ENCODE peak calls at places on chromosomes 12 and 14, in eight cellular contexts. S is H1, Y is Panc1, U is vagina, F is HL-60, L is stomach, I is GM23338, E is suprapubic skin. C is an unnamed sample.

GRCh38 chr14:42110167-42110566 is 503.5 kb downstream of the LRFN5 start:
- DNase-seq in S (no peak), Y (no peak), U (no peak), F (peak; percentile 9), L (no peak), I (peak; percentile 60), E (no peak), C (no peak)

GRCh38 chr12:49902399-49903350 is 1.0 kb downstream of the FAIM2 start:
- DNase-seq in S (no peak), Y (no peak), U (no peak), F (no peak), L (no peak), I (peak; percentile 59), E (no peak), C (no peak)

GRCh38 chr12:32155911-32156585 is 49.4 kb downstream of the BICD1 start:
- DNase-seq in S (no peak), Y (no peak), U (no peak), F (no peak), L (no peak), I (no peak), E (no peak), C (no peak)

GRCh38 chr12:26863515-26863914 is 30.5 kb upstream of the ITPR2 start:
- DNase-seq in S (no peak), Y (no peak), U (no peak), F (no peak), L (no peak), I (peak; percentile 43), E (no peak), C (no peak)

GRCh38 chr14:65177551-65177950 is 75.2 kb upstream of the MAX start:
- DNase-seq in S (no peak), Y (no peak), U (no peak), F (no peak), L (no peak), I (no peak), E (no peak), C (no peak)

GRCh38 chr14:32824195-32824594 is 114.5 kb upstream of the NPAS3 start:
- DNase-seq in S (no peak), Y (no peak), U (no peak), F (no peak), L (no peak), I (no peak), E (no peak), C (no peak)

GRCh38 chr14:104877806-104878550 is 12.9 kb downstream of the CEP170B start:
- DNase-seq in S (no peak), Y (no peak), U (no peak), F (no peak), L (no peak), I (no peak), E (no peak), C (no peak)

GRCh38 chr14:95149441-95149840 is 7.9 kb downstream of the DICER1 start:
- DNase-seq in S (no peak), Y (no peak), U (no peak), F (no peak), L (no peak), I (no peak), E (no peak), C (no peak)

GRCh38 chr14:85531141-85531593 is 1.2 kb downstream of the FLRT2 start:
- DNase-seq in S (no peak), Y (no peak), U (no peak), F (peak; percentile 9), L (peak; percentile 28), I (peak; percentile 81), E (peak; percentile 79), C (no peak)

GRCh38 chr12:89082354-89082753 is 269.9 kb downstream of the DUSP6 start:
- DNase-seq in S (no peak), Y (no peak), U (no peak), F (no peak), L (no peak), I (no peak), E (no peak), C (no peak)

GRCh38 chr12:68481181-68481941 is 129.3 kb upstream of the RAP1B start:
- DNase-seq in S (no peak), Y (no peak), U (no peak), F (no peak), L (no peak), I (no peak), E (no peak), C (no peak)

GRCh38 chr12:22541496-22541895 is 2.8 kb downstream of the C2CD5 start:
- DNase-seq in S (no peak), Y (no peak), U (no peak), F (peak; percentile 27), L (no peak), I (no peak), E (no peak), C (no peak)

GRCh38 chr14:23447634-23448353 is 12.3 kb upstream of the MYH7 start:
- DNase-seq in S (no peak), Y (no peak), U (no peak), F (no peak), L (peak; percentile 43), I (no peak), E (no peak), C (no peak)

GRCh38 chr12:124727922-124728321 is 135.7 kb downstream of the SCARB1 start:
- DNase-seq in S (no peak), Y (no peak), U (no peak), F (peak; percentile 35), L (no peak), I (no peak), E (no peak), C (no peak)

GRCh38 chr12:1528791-1529190 is 65.6 kb downstream of the FBXL14 start:
- DNase-seq in S (no peak), Y (no peak), U (no peak), F (no peak), L (no peak), I (no peak), E (no peak), C (no peak)

GRCh38 chr14:103702095-103702494 is 13.2 kb downstream of the XRCC3 start:
- DNase-seq in S (no peak), Y (no peak), U (no peak), F (no peak), L (no peak), I (no peak), E (no peak), C (no peak)
- TF ChIP-seq POLR2AphosphoS5 in S (no peak), Y (no peak), U (no peak), F (no peak), L (no peak), I (no peak), E (no peak), C (no peak)

GRCh38 chr12:51970904-51971646 is 19.6 kb downstream of the ACVR1B start:
- DNase-seq in S (no peak), Y (no peak), U (no peak), F (no peak), L (no peak), I (peak; percentile 87), E (peak; percentile 34), C (no peak)
- H3K4me3 ChIP-seq in S (no peak overlapping the region), Y (no peak overlapping the region), U (no peak overlapping the region), F (no peak overlapping the region), L (no peak overlapping the region), I (no peak overlapping the region), E (no peak overlapping the region), C (no peak overlapping the region)

DNA sequence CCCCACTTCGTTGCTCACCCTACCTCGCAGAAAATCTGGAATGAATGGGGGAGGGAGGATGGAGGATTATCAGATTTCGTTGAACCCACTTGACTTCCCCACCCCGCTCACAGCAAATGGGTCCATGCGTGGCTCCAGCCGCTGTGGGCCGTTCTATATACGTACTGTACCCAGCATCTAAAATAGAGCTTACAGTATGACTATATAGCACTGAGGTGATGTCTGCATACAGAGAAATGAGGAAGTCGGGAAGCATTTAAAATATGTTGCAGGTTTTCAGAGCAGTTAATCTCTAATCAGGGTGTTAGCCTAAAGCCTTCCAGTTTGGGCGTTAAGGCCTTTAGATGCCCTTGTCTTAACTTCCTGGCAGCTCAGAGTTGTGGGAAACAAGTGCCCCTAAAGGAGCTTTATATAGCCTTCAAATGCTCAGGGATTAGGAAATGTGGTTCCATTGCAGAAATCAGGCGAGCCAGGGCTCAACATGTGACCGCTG is 1.4 kb downstream of the BICDL1 start:
- DNase-seq in S (no peak), Y (no peak), U (no peak), F (peak; percentile 3), L (no peak), I (peak; percentile 19), E (no peak), C (no peak)
- TF ChIP-seq POLR2AphosphoS5 in S (no peak), Y (no peak), U (no peak), F (no peak), L (no peak), I (no peak), E (no peak), C (no peak)

DNA sequence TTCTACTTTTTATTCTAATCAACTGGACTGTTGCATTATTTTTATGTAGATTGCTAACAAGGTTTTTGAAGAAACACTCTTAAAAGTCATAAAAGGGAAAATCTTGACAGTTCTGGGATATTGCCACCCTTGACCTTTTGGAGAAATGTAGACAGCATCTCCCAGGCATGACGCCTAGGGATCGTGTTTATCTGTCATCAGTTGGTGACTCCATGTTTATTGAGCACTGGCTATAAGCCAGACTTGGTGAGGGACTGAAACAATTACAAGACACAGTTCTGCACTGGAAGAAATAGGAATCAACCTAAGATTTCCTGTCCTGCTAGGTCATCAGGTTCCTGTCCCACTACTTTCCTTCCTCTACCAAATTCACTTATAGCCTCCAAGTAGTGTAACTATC is 34.5 kb downstream of the HMGA2 start:
- DNase-seq in S (no peak), Y (no peak), U (no peak), F (no peak), L (no peak), I (no peak), E (no peak), C (no peak)
- H3K4me3 ChIP-seq in S (no peak overlapping the region), Y (no peak overlapping the region), U (no peak overlapping the region), F (no peak overlapping the region), L (no peak overlapping the region), I (no peak overlapping the region), E (no peak overlapping the region), C (no peak overlapping the region)

DNA sequence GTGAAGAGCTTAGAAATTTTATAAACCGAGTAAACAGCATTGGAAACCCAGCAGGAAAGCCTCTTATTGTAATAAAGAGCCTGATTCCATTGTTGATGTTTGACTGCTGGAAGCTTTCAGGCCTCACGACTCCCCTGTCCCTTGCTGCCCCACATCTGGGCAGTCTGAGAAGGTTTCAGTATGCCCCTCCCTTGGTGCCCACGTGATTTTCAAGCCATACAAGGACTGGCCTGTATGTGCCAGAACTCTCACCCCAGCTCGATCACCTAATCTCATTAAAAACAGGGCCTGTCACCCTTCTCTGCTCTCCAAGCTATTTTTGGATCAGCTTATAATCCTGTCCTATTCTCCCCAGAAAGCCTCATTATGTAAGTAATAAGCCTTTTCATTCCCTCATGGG is 7.5 kb upstream of the PYROXD1 start:
- DNase-seq in S (no peak), Y (no peak), U (no peak), F (no peak), L (no peak), I (no peak), E (no peak), C (no peak)
- TF ChIP-seq POLR2AphosphoS5 in S (no peak), Y (no peak), U (no peak), F (no peak), L (no peak), I (no peak), E (no peak), C (no peak)

GRCh38 chr12:80704430-80704829 is 3.0 kb upstream of the MYF6 start:
- DNase-seq in S (no peak), Y (no peak), U (no peak), F (no peak), L (no peak), I (no peak), E (no peak), C (no peak)
- H3K4me3 ChIP-seq in S (no peak overlapping the region), Y (no peak overlapping the region), U (no peak overlapping the region), F (no peak overlapping the region), L (no peak overlapping the region), I (no peak overlapping the region), E (no peak overlapping the region), C (no peak overlapping the region)

GRCh38 chr12:51357374-51358047 is 11.0 kb upstream of the CELA1 start:
- DNase-seq in S (no peak), Y (no peak), U (no peak), F (peak; percentile 59), L (no peak), I (no peak), E (no peak), C (no peak)
- TF ChIP-seq POLR2AphosphoS5 in S (no peak), Y (no peak), U (no peak), F (no peak), L (no peak), I (no peak), E (no peak), C (no peak)